ENCODE peak calls at places on chromosomes 13 and 19, in eight cellular contexts. B is pancreas; G is left ventricle myocardium inferior; J is effector memory CD4-positive, alpha-beta T cell; D is NT2/D1; W is fibroblast of lung; T is lower lobe of right lung; S is Peyer's patch. X is an unnamed sample. For H3K27me3, the result is how much of the 10 kb centered on the place peaks cover.

GRCh38 chr13:31012285-31013024 is 80.0 kb downstream of the TEX26 start:
- DNase-seq in B (no peak), G (no peak), J (no peak), D (peak), W (no peak), T (no peak), S (no peak), X (no peak)

GRCh38 chr13:114065926-114066774 is 66.3 kb downstream of the RASA3 start:
- DNase-seq in B (no peak), G (no peak), J (no peak), D (no peak), W (no peak), T (peak), S (peak), X (no peak)

GRCh38 chr13:20672772-20673171 is 30.7 kb upstream of the IL17D start:
- DNase-seq in B (no peak), G (no peak), J (no peak), D (no peak), W (peak), T (no peak), S (no peak), X (no peak)

GRCh38 chr19:46601318-46602224 is at the start of gene CALM3:
- DNase-seq in B (peak), G (no peak), J (no peak), D (no peak), W (no peak), T (no peak), S (peak), X (no peak)

GRCh38 chr19:22116760-22117159 is 64.5 kb downstream of the ZNF257 start:
- DNase-seq in B (no peak), G (no peak), J (no peak), D (no peak), W (no peak), T (no peak), S (no peak), X (no peak)

GRCh38 chr13:83516781-83517180 is 365.5 kb downstream of the SLITRK1 start:
- DNase-seq in B (no peak), G (no peak), J (no peak), D (no peak), W (no peak), T (no peak), S (no peak), X (no peak)

GRCh38 chr19:1267441-1268391 is 1.4 kb upstream of the CIRBP start:
- DNase-seq in B (peak), G (no peak), J (peak), D (no peak), W (peak), T (peak), S (no peak), X (no peak)

GRCh38 chr13:36913463-36913862 is 6.6 kb downstream of the SMAD9 start:
- DNase-seq in B (no peak), G (no peak), J (no peak), D (no peak), W (no peak), T (no peak), S (no peak), X (no peak)

GRCh38 chr19:38250821-38251563 is 5.2 kb downstream of the PPP1R14A start:
- DNase-seq in B (peak), G (peak), J (no peak), D (no peak), W (no peak), T (peak), S (no peak), X (peak)

GRCh38 chr13:54029226-54029625 is 1000.6 kb downstream of the OLFM4 start:
- DNase-seq in B (peak), G (no peak), J (no peak), D (no peak), W (peak), T (no peak), S (no peak), X (no peak)

GRCh38 chr13:22915442-22916082 is 265.2 kb upstream of the SGCG start:
- DNase-seq in B (peak), G (peak), J (no peak), D (peak), W (peak), T (peak), S (no peak), X (peak)

GRCh38 chr13:96822900-96823299 is 171.4 kb downstream of the OXGR1 start:
- DNase-seq in B (peak), G (no peak), J (no peak), D (peak), W (peak), T (no peak), S (no peak), X (peak)

GRCh38 chr19:41753159-41753558 is 2.2 kb upstream of the CEACAM6 start:
- DNase-seq in B (peak), G (peak), J (peak), D (peak), W (no peak), T (peak), S (peak), X (peak)

GRCh38 chr19:21568816-21569496 is 63.6 kb downstream of the ZNF429 start:
- DNase-seq in B (peak), G (peak), J (peak), D (no peak), W (peak), T (peak), S (peak), X (no peak)

GRCh38 chr13:96181886-96182285 is 92.0 kb downstream of the HS6ST3 start:
- DNase-seq in B (no peak), G (no peak), J (no peak), D (no peak), W (no peak), T (no peak), S (no peak), X (no peak)

GRCh38 chr19:20863176-20863575 is 59.9 kb upstream of the ZNF85 start:
- DNase-seq in B (no peak), G (no peak), J (no peak), D (no peak), W (no peak), T (no peak), S (no peak), X (no peak)

GRCh38 chr19:40717880-40718773 is 1.2 kb downstream of the ITPKC start:
- DNase-seq in B (peak), G (no peak), J (no peak), D (no peak), W (peak), T (peak), S (peak), X (peak)

GRCh38 chr13:98892821-98893220 is 85.0 kb downstream of the DOCK9 start:
- DNase-seq in B (no peak), G (no peak), J (no peak), D (no peak), W (no peak), T (no peak), S (no peak), X (no peak)

GRCh38 chr19:41893899-41894298 is 10.9 kb downstream of the ARHGEF1 start:
- DNase-seq in B (no peak), G (no peak), J (no peak), D (no peak), W (no peak), T (no peak), S (no peak), X (peak)

GRCh38 chr13:30038884-30039283 is 188.5 kb upstream of the UBL3 start:
- DNase-seq in B (no peak), G (no peak), J (no peak), D (no peak), W (peak), T (no peak), S (no peak), X (no peak)

GRCh38 chr19:58559275-58560006 is 1.0 kb upstream of the UBE2M start:
- DNase-seq in B (peak), G (peak), J (no peak), D (peak), W (peak), T (peak), S (peak), X (peak)

DNA sequence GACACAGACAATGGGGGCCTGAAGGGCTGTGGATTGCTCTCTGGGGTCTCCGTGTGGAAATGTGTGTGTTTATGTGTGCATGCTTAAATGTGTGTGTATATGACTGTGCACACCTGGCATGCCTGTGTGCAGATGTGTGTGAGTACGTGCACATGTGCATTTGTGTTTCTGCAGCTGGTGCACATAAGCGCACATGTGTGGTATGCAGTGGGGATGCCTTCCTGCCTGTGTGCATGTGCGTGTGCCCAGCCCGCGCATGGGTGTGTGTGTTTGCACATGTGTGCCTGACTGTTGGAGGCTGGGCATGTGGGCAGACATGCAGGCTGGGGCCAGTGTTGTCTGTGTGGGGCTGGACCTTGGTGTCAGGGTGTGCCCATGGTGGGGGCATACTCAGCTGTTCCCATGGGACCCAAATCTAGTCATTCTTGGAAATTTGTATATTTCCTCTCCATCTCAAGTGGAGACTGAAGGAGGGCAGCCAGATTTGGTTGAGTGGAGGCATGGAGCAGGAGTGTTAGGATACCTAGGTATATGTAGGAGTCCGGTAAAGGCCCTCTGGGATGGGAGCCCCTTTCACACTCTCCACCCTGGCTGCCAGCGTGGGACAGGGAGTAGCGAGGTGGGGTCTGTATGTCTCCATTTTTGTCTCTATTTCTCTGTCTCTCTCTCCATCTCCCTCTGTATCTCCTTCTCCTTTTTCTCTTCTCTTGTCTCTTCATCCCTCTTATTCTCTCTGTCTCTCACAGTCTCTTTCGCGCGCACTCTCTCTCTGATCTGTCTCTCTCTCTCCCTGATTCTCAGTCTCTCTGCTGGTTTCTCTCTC is 50.0 kb downstream of the CELF5 start:
- DNase-seq in B (no peak), G (no peak), J (no peak), D (no peak), W (no peak), T (no peak), S (no peak), X (no peak)
- H3K27me3 ChIP-seq in B (under half), G (half or more), J (under half), D (under half), W (under half), T (under half), S (under half), X (under half)

GRCh38 chr13:27956576-27957300 is 12.4 kb downstream of the CDX2 start:
- DNase-seq in B (no peak), G (no peak), J (no peak), D (no peak), W (no peak), T (no peak), S (no peak), X (peak)

GRCh38 chr13:27953671-27954405 is 15.3 kb downstream of the CDX2 start:
- DNase-seq in B (peak), G (peak), J (no peak), D (no peak), W (peak), T (peak), S (peak), X (peak)

GRCh38 chr13:27955192-27955591 is 13.9 kb downstream of the CDX2 start:
- DNase-seq in B (no peak), G (no peak), J (no peak), D (no peak), W (no peak), T (no peak), S (no peak), X (no peak)

GRCh38 chr13:27952931-27953670 is 16.0 kb downstream of the CDX2 start:
- DNase-seq in B (peak), G (no peak), J (no peak), D (no peak), W (no peak), T (no peak), S (no peak), X (peak)

GRCh38 chr13:27954406-27954851 is 14.7 kb downstream of the CDX2 start:
- DNase-seq in B (peak), G (no peak), J (no peak), D (no peak), W (peak), T (no peak), S (no peak), X (peak)
- H3K27me3 ChIP-seq in B (under half), G (half or more), J (under half), D (half or more), W (under half), T (half or more), S (under half), X (under half)

GRCh38 chr13:27979001-27979643 is 9.4 kb downstream of the URAD start:
- DNase-seq in B (no peak), G (no peak), J (no peak), D (no peak), W (no peak), T (no peak), S (no peak), X (no peak)

GRCh38 chr13:27982361-27982760 is 6.1 kb downstream of the URAD start:
- DNase-seq in B (no peak), G (no peak), J (no peak), D (no peak), W (no peak), T (no peak), S (no peak), X (no peak)

GRCh38 chr13:27980280-27980998 is 8.1 kb downstream of the URAD start:
- DNase-seq in B (no peak), G (no peak), J (no peak), D (no peak), W (no peak), T (no peak), S (no peak), X (peak)

GRCh38 chr13:27979765-27980279 is 8.7 kb downstream of the URAD start:
- DNase-seq in B (no peak), G (no peak), J (no peak), D (no peak), W (no peak), T (no peak), S (no peak), X (no peak)

DNA sequence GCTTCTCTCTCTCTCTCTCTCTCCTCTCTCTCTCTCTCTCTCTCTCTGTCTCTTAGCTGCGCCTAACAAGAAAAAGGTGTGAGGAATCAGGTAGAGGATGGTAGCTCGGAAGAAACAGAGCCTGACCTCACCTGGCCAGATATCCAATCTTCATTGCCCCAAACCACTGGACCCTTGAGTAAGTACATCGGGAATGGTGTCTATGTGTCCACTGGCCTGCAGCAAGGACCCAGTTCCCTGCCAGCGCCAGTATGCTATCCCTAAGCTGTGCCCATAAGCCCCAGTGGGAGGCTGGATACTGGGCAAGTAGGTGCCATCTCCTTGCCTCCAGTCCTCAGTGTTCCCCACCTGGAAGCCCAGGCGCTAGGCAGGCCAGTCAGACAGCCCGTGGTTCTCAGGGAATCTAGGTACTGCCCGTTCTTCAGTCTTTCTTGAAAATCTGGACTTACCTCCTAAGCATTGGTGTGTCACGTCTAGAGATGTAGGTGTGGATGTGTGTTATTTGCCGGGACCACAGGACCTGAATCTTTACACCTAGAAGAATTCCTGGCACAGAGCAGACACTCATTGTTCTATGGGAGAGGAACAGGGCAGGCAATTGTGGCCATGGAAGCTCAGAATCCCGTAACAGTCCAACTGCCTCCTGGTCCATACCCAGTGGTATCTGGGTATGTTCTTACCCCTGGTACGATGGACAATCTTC is 7.3 kb downstream of the URAD start:
- DNase-seq in B (no peak), G (no peak), J (no peak), D (no peak), W (no peak), T (no peak), S (no peak), X (no peak)
- H3K27me3 ChIP-seq in B (under half), G (half or more), J (under half), D (half or more), W (half or more), T (half or more), S (under half), X (under half)

GRCh38 chr19:8366121-8366581 is 2.2 kb downstream of the ANGPTL4 start:
- DNase-seq in B (no peak), G (no peak), J (no peak), D (no peak), W (no peak), T (peak), S (no peak), X (no peak)
- H3K27me3 ChIP-seq in B (under half), G (under half), J (under half), D (half or more), W (under half), T (under half), S (under half), X (under half)

GRCh38 chr13:106756446-106756845 is 188.5 kb upstream of the ARGLU1 start:
- DNase-seq in B (no peak), G (no peak), J (no peak), D (no peak), W (no peak), T (no peak), S (no peak), X (peak)
- H3K27me3 ChIP-seq in B (under half), G (under half), J (under half), D (under half), W (under half), T (under half), S (under half), X (under half)

GRCh38 chr19:49421878-49422202 is 1.4 kb downstream of the PTH2 start:
- DNase-seq in B (no peak), G (no peak), J (no peak), D (no peak), W (no peak), T (no peak), S (no peak), X (no peak)

GRCh38 chr19:49420227-49420626 is 3.0 kb downstream of the PTH2 start:
- DNase-seq in B (no peak), G (no peak), J (no peak), D (no peak), W (no peak), T (no peak), S (no peak), X (no peak)

GRCh38 chr19:49422407-49423277 is 599 bp downstream of the PTH2 start:
- DNase-seq in B (no peak), G (peak), J (no peak), D (no peak), W (peak), T (no peak), S (no peak), X (no peak)

GRCh38 chr19:49419173-49419572 is 4.1 kb downstream of the PTH2 start:
- DNase-seq in B (no peak), G (no peak), J (no peak), D (no peak), W (no peak), T (no peak), S (no peak), X (no peak)

DNA sequence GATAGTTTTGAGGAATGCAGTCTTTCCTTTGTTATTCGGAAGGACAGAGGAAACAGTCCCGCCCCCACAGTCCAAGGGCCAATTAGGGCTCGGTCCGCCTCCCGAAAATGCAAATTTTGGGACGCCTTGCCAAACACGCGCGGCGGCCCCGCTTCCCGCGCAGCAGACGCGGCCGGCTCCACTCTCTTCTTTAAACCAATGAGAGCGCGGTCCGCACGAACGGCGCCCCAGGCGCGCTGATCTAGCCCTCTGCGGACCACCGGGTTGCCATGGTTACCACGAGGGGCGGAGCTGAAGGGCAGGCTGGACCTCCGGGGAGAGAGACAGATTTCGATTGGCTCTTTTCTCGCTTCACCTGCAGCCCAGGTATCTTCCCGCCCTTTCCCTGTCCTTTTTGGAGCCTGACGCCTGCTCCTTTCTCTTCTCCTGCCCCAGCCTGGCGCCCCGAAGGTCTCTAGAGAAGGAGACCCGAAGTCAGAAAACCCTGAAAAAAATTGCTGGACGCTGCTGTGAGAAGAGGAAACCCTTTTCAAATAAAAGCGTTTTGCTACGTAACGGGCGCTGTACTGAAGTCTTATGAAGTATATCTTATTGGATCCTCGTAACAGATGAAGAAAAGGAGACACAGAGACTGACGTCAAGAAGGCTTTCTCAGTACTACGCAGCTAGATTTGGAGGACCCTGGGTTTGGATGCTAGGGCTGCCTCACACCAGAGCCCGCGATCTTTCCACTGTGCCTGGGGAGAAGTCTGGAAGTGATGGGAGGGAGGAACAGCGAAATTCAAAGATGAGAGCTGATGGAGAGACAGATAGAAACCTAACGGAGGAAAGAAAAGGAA is 2.0 kb downstream of the PTH2 start:
- DNase-seq in B (peak), G (peak), J (no peak), D (peak), W (peak), T (peak), S (peak), X (peak)
- H3K27me3 ChIP-seq in B (under half), G (half or more), J (under half), D (half or more), W (half or more), T (half or more), S (under half), X (under half)

GRCh38 chr19:11418518-11419506 is at the start of gene RGL3:
- DNase-seq in B (peak), G (peak), J (no peak), D (no peak), W (no peak), T (peak), S (no peak), X (peak)
- H3K27me3 ChIP-seq in B (under half), G (half or more), J (half or more), D (half or more), W (under half), T (under half), S (half or more), X (under half)

DNA sequence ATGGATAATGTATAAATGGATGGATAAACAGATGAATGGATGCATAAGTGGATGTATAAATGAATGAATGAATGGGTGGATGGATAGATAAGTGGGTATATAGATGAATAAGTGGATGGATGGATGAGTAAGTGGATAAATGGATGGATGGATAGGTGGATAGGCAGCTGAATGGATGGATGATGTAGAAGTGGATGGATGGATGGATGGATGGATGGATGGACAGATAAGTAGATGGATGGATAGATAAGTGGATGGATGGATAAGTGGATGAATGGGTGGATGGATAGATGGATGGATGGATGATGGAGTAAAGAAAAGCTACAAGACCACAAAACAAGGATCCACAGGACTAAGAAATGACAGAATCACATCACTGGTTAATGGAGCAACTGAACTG is 9.0 kb upstream of the COMP start:
- DNase-seq in B (no peak), G (no peak), J (no peak), D (no peak), W (no peak), T (no peak), S (no peak), X (no peak)
- H3K27me3 ChIP-seq in B (under half), G (half or more), J (under half), D (under half), W (under half), T (under half), S (under half), X (under half)

GRCh38 chr19:29303707-29304090 is 90.7 kb upstream of the UQCRFS1 start:
- DNase-seq in B (no peak), G (no peak), J (no peak), D (no peak), W (no peak), T (no peak), S (no peak), X (no peak)
- H3K27me3 ChIP-seq in B (under half), G (half or more), J (under half), D (under half), W (under half), T (under half), S (under half), X (under half)

X was measured in Caco-2.